ENCODE peak calls at places on chromosomes 3 and 15, in five cellular contexts. One of them, this sample, is unnamed.

GRCh38 chr15:31262901-31263671 is 63.5 kb upstream of the KLF13 start:
- DNase-seq in CD4-positive, alpha-beta T cell: peak
- DNase-seq in pancreas: no peak
- DNase-seq in transverse colon: peak
- DNase-seq in H9: no peak
- DNase-seq in this sample: peak

GRCh38 chr3:69011331-69011730 is 2.2 kb downstream of the EOGT start:
- DNase-seq in pancreas: no peak
- DNase-seq in CD4-positive, alpha-beta T cell: no peak
- DNase-seq in H9: no peak
- DNase-seq in transverse colon: no peak
- DNase-seq in this sample: no peak

GRCh38 chr15:40232625-40233070 is 6.2 kb upstream of the PAK6 start:
- DNase-seq in CD4-positive, alpha-beta T cell: no peak
- DNase-seq in transverse colon: no peak
- DNase-seq in pancreas: no peak
- DNase-seq in H9: no peak
- DNase-seq in this sample: no peak

GRCh38 chr15:39171944-39172368 is 408.9 kb upstream of the THBS1 start:
- DNase-seq in pancreas: peak
- DNase-seq in CD4-positive, alpha-beta T cell: no peak
- DNase-seq in transverse colon: peak
- DNase-seq in H9: peak
- DNase-seq in this sample: peak

GRCh38 chr3:130658666-130659065 is 88.0 kb downstream of the PIK3R4 start:
- DNase-seq in H9: no peak
- DNase-seq in transverse colon: no peak
- DNase-seq in pancreas: no peak
- DNase-seq in CD4-positive, alpha-beta T cell: no peak
- DNase-seq in this sample: no peak

GRCh38 chr3:86978111-86978528 is 12.8 kb downstream of the VGLL3 start:
- DNase-seq in CD4-positive, alpha-beta T cell: no peak
- DNase-seq in transverse colon: no peak
- DNase-seq in H9: no peak
- DNase-seq in pancreas: no peak
- DNase-seq in this sample: no peak

GRCh38 chr3:157360044-157360443 is 76.6 kb upstream of the PTX3 start:
- DNase-seq in transverse colon: no peak
- DNase-seq in H9: no peak
- DNase-seq in pancreas: no peak
- DNase-seq in CD4-positive, alpha-beta T cell: no peak
- DNase-seq in this sample: no peak

GRCh38 chr3:127035672-127036071 is 52.8 kb downstream of the PLXNA1 start:
- DNase-seq in CD4-positive, alpha-beta T cell: no peak
- DNase-seq in H9: no peak
- DNase-seq in pancreas: peak
- DNase-seq in transverse colon: peak
- DNase-seq in this sample: peak

GRCh38 chr15:40762919-40763800 is 708 bp upstream of the GCHFR start:
- DNase-seq in pancreas: peak
- DNase-seq in transverse colon: peak
- DNase-seq in H9: peak
- DNase-seq in CD4-positive, alpha-beta T cell: peak
- DNase-seq in this sample: peak

GRCh38 chr15:84606653-84607120 is 5.9 kb downstream of the ZSCAN2 start:
- DNase-seq in pancreas: peak
- DNase-seq in H9: no peak
- DNase-seq in CD4-positive, alpha-beta T cell: no peak
- DNase-seq in transverse colon: peak
- DNase-seq in this sample: peak

GRCh38 chr3:71641669-71642068 is 58.1 kb upstream of the FOXP1 start:
- DNase-seq in pancreas: no peak
- DNase-seq in transverse colon: no peak
- DNase-seq in CD4-positive, alpha-beta T cell: no peak
- DNase-seq in H9: no peak
- DNase-seq in this sample: peak

GRCh38 chr3:25884981-25885380 is 95.1 kb downstream of the OXSM start:
- DNase-seq in pancreas: no peak
- DNase-seq in transverse colon: no peak
- DNase-seq in H9: no peak
- DNase-seq in CD4-positive, alpha-beta T cell: no peak
- DNase-seq in this sample: no peak

GRCh38 chr15:91348812-91349500 is 248.9 kb downstream of the SV2B start:
- DNase-seq in transverse colon: no peak
- DNase-seq in CD4-positive, alpha-beta T cell: no peak
- DNase-seq in H9: no peak
- DNase-seq in pancreas: no peak
- DNase-seq in this sample: no peak

GRCh38 chr15:25862469-25863066 is 559 bp downstream of the ATP10A start:
- DNase-seq in CD4-positive, alpha-beta T cell: peak
- DNase-seq in pancreas: no peak
- DNase-seq in H9: peak
- DNase-seq in transverse colon: no peak
- DNase-seq in this sample: no peak

GRCh38 chr15:56871867-56872266 is 46.6 kb upstream of the TCF12 start:
- DNase-seq in transverse colon: no peak
- DNase-seq in H9: no peak
- DNase-seq in pancreas: no peak
- DNase-seq in CD4-positive, alpha-beta T cell: no peak
- DNase-seq in this sample: no peak

GRCh38 chr15:69881760-69882159 is 216.0 kb downstream of the TLE3 start:
- DNase-seq in transverse colon: no peak
- DNase-seq in H9: no peak
- DNase-seq in pancreas: no peak
- DNase-seq in CD4-positive, alpha-beta T cell: no peak
- DNase-seq in this sample: no peak

GRCh38 chr15:23687143-23687470 is at the start of gene NDN:
- DNase-seq in H9: peak
- DNase-seq in CD4-positive, alpha-beta T cell: no peak
- DNase-seq in transverse colon: peak
- DNase-seq in pancreas: peak
- DNase-seq in this sample: peak

GRCh38 chr15:22980189-22981136 is at the start of gene CYFIP1:
- DNase-seq in transverse colon: peak
- DNase-seq in H9: peak
- DNase-seq in pancreas: peak
- DNase-seq in CD4-positive, alpha-beta T cell: no peak
- DNase-seq in this sample: peak

GRCh38 chr15:39595621-39596221 is 14.8 kb downstream of the THBS1 start:
- DNase-seq in transverse colon: peak
- DNase-seq in CD4-positive, alpha-beta T cell: no peak
- DNase-seq in H9: no peak
- DNase-seq in pancreas: no peak
- DNase-seq in this sample: no peak

GRCh38 chr3:38722760-38723568 is 73.5 kb upstream of the SCN5A start:
- DNase-seq in CD4-positive, alpha-beta T cell: no peak
- DNase-seq in pancreas: no peak
- DNase-seq in H9: no peak
- DNase-seq in transverse colon: no peak
- DNase-seq in this sample: no peak

GRCh38 chr3:73580343-73580742 is 44.4 kb downstream of the PDZRN3 start:
- DNase-seq in pancreas: no peak
- DNase-seq in transverse colon: no peak
- DNase-seq in CD4-positive, alpha-beta T cell: no peak
- DNase-seq in H9: no peak
- DNase-seq in this sample: no peak

GRCh38 chr3:3177861-3178497 is 1.5 kb downstream of the CRBN start:
- DNase-seq in CD4-positive, alpha-beta T cell: no peak
- DNase-seq in H9: no peak
- DNase-seq in transverse colon: no peak
- DNase-seq in pancreas: no peak
- DNase-seq in this sample: no peak

GRCh38 chr3:16297991-16298885 is 33.2 kb downstream of the OXNAD1 start:
- DNase-seq in transverse colon: no peak
- DNase-seq in H9: no peak
- DNase-seq in CD4-positive, alpha-beta T cell: no peak
- DNase-seq in pancreas: no peak
- DNase-seq in this sample: no peak

GRCh38 chr15:67173786-67174185 is 80.7 kb downstream of the AAGAB start:
- DNase-seq in CD4-positive, alpha-beta T cell: no peak
- DNase-seq in H9: no peak
- DNase-seq in pancreas: no peak
- DNase-seq in transverse colon: no peak
- DNase-seq in this sample: no peak

GRCh38 chr3:122800031-122800430 is 5.2 kb downstream of the SLC49A4 start:
- DNase-seq in H9: no peak
- DNase-seq in pancreas: no peak
- DNase-seq in CD4-positive, alpha-beta T cell: no peak
- DNase-seq in transverse colon: no peak
- DNase-seq in this sample: no peak

GRCh38 chr3:158748237-158748828 is 16.1 kb upstream of the RARRES1 start:
- DNase-seq in pancreas: peak
- DNase-seq in H9: no peak
- DNase-seq in transverse colon: peak
- DNase-seq in CD4-positive, alpha-beta T cell: no peak
- DNase-seq in this sample: no peak

GRCh38 chr3:124812291-124813265 is 74.6 kb downstream of the ITGB5 start:
- DNase-seq in CD4-positive, alpha-beta T cell: no peak
- DNase-seq in pancreas: no peak
- DNase-seq in H9: no peak
- DNase-seq in transverse colon: peak
- DNase-seq in this sample: peak

GRCh38 chr15:58522391-58522790 is 90.6 kb downstream of the LIPC start:
- DNase-seq in H9: no peak
- DNase-seq in transverse colon: no peak
- DNase-seq in CD4-positive, alpha-beta T cell: no peak
- DNase-seq in pancreas: no peak
- DNase-seq in this sample: no peak
- H3K27ac ChIP-seq in H9: no peak
- H3K27ac ChIP-seq in transverse colon: no peak
- H3K27ac ChIP-seq in CD4-positive, alpha-beta T cell: no peak
- H3K27ac ChIP-seq in pancreas: no peak
- H3K27ac ChIP-seq in this sample: no peak

GRCh38 chr3:50815844-50816243 is 141.1 kb downstream of the DOCK3 start:
- DNase-seq in H9: no peak
- DNase-seq in pancreas: no peak
- DNase-seq in CD4-positive, alpha-beta T cell: no peak
- DNase-seq in transverse colon: no peak
- DNase-seq in this sample: no peak

GRCh38 chr3:50811893-50812292 is 137.2 kb downstream of the DOCK3 start:
- DNase-seq in transverse colon: no peak
- DNase-seq in H9: no peak
- DNase-seq in CD4-positive, alpha-beta T cell: no peak
- DNase-seq in pancreas: no peak
- DNase-seq in this sample: no peak

GRCh38 chr3:50817756-50818518 is 143.2 kb downstream of the DOCK3 start:
- DNase-seq in CD4-positive, alpha-beta T cell: no peak
- DNase-seq in transverse colon: no peak
- DNase-seq in H9: peak
- DNase-seq in pancreas: no peak
- DNase-seq in this sample: no peak

DNA sequence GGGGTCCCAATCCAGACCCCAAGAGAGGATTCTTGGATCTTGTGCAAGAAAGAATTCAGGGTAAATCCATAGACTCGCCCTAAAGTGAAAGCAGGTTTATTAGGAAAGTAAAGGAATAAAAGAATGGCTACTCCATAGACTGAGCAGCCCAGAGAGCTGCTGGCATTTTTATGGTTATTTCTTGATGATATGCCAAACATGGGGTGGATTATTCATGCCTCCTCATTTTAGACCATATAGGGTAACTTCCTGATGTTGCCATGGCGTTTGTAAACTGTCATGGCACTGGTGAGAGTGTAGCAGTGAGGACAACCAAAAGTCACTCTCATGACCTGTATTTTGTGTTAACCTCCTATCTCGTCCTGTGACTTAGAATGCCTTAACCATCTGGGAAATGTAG is 142.2 kb downstream of the DOCK3 start:
- DNase-seq in H9: no peak
- DNase-seq in pancreas: no peak
- DNase-seq in CD4-positive, alpha-beta T cell: no peak
- DNase-seq in transverse colon: no peak
- DNase-seq in this sample: no peak
- H3K27ac ChIP-seq in H9: peak
- H3K27ac ChIP-seq in pancreas: no peak
- H3K27ac ChIP-seq in CD4-positive, alpha-beta T cell: no peak
- H3K27ac ChIP-seq in transverse colon: no peak
- H3K27ac ChIP-seq in this sample: no peak

GRCh38 chr15:36430721-36431265 is 148.6 kb upstream of the CDIN1 start:
- DNase-seq in CD4-positive, alpha-beta T cell: no peak
- DNase-seq in transverse colon: no peak
- DNase-seq in pancreas: no peak
- DNase-seq in H9: no peak
- DNase-seq in this sample: no peak

GRCh38 chr15:36428102-36428845 is 151.2 kb upstream of the CDIN1 start:
- DNase-seq in transverse colon: no peak
- DNase-seq in CD4-positive, alpha-beta T cell: no peak
- DNase-seq in H9: no peak
- DNase-seq in pancreas: no peak
- DNase-seq in this sample: no peak

GRCh38 chr15:36432162-36432561 is 147.3 kb upstream of the CDIN1 start:
- DNase-seq in pancreas: no peak
- DNase-seq in H9: no peak
- DNase-seq in transverse colon: no peak
- DNase-seq in CD4-positive, alpha-beta T cell: no peak
- DNase-seq in this sample: no peak

GRCh38 chr15:36430280-36430679 is 149.1 kb upstream of the CDIN1 start:
- DNase-seq in CD4-positive, alpha-beta T cell: no peak
- DNase-seq in pancreas: no peak
- DNase-seq in H9: no peak
- DNase-seq in transverse colon: no peak
- DNase-seq in this sample: no peak

DNA sequence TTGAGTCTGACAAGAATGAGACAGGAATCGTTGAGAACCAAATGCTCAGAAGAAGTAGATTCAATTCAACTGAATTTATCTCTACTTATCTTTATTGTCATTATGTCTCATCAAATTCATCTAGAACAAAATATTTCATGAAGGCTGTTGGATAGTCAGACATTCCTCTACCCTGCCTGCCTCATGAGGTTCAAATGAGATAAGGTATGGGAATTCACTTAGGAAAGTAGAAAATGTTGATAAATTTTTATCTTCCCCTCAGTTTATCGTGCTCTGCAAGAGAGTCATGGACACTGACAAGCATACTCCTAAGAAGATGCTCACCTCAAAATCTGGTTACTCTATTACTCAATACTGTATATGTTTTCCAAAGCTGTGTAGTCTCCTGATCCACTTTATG is 149.7 kb upstream of the CDIN1 start:
- DNase-seq in CD4-positive, alpha-beta T cell: no peak
- DNase-seq in H9: no peak
- DNase-seq in transverse colon: no peak
- DNase-seq in pancreas: no peak
- DNase-seq in this sample: no peak
- H3K27ac ChIP-seq in CD4-positive, alpha-beta T cell: no peak
- H3K27ac ChIP-seq in H9: no peak
- H3K27ac ChIP-seq in transverse colon: no peak
- H3K27ac ChIP-seq in pancreas: no peak
- H3K27ac ChIP-seq in this sample: no peak

DNA sequence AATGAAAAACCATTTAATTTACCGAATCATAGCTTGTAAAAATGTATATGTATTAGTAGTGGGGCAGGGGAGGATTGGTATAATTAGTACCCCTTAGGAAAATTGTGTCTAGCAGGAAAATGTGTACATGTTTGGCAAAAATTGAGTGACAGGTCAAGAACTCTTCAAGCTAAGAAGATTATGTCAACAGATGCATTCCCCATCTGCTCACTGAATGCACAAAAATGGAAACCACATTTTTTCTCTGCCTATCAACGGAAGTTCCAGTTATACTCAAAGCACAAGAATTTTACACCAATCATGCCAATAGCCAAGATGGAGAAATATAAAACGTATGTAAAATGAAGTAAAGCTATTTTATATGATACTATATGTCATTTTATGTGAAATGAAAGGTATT is 377.8 kb downstream of the KCNH8 start:
- DNase-seq in CD4-positive, alpha-beta T cell: no peak
- DNase-seq in transverse colon: no peak
- DNase-seq in pancreas: no peak
- DNase-seq in H9: no peak
- DNase-seq in this sample: no peak
- H3K27ac ChIP-seq in CD4-positive, alpha-beta T cell: no peak
- H3K27ac ChIP-seq in transverse colon: no peak
- H3K27ac ChIP-seq in pancreas: no peak
- H3K27ac ChIP-seq in H9: no peak
- H3K27ac ChIP-seq in this sample: no peak